ENCODE peak calls at places on chromosomes 12 and 14, in ten cellular contexts. N is adrenal gland, T is transverse colon, B is NB4, Q is right lobe of liver, I is IMR-90, H is HCT116, P is uterus, D is stomach, F is upper lobe of left lung. A is an unnamed sample.

GRCh38 chr14:65230287-65230728 is 128.0 kb upstream of the MAX start:
- DNase-seq in T (no peak), Q (no peak), P (no peak), I (no peak), F (no peak), B (no peak), N (peak), D (peak), H (no peak), A (peak)

GRCh38 chr12:14567311-14568195 is at the start of gene PLBD1:
- DNase-seq in I (no peak), T (peak), B (no peak), Q (peak), F (peak), P (peak), N (peak), H (no peak), D (peak), A (peak)

GRCh38 chr12:108664338-108665258 is 30.9 kb upstream of the SELPLG start:
- DNase-seq in N (peak), D (peak), P (peak), H (peak), F (no peak), B (peak), I (peak), Q (peak), T (peak), A (peak)

GRCh38 chr12:124556067-124556466 is 11.3 kb downstream of the NCOR2 start:
- DNase-seq in H (no peak), T (no peak), Q (no peak), D (no peak), F (no peak), I (no peak), N (no peak), B (no peak), P (no peak), A (no peak)

GRCh38 chr12:23202746-23203145 is 577.8 kb downstream of the ETNK1 start:
- DNase-seq in Q (no peak), N (no peak), B (no peak), P (no peak), T (no peak), H (no peak), I (no peak), F (no peak), D (no peak), A (no peak)

GRCh38 chr12:42473130-42473529 is 116.4 kb downstream of the PRICKLE1 start:
- DNase-seq in T (no peak), F (no peak), I (peak), B (no peak), D (no peak), Q (no peak), N (no peak), P (no peak), H (no peak), A (no peak)

GRCh38 chr14:53495846-53496343 is 342.8 kb upstream of the DDHD1 start:
- DNase-seq in N (no peak), I (no peak), F (no peak), D (no peak), P (no peak), B (no peak), Q (no peak), T (no peak), H (no peak), A (no peak)

GRCh38 chr14:69580009-69580577 is 5.4 kb upstream of the CCDC177 start:
- DNase-seq in F (no peak), D (peak), I (peak), N (peak), T (no peak), P (no peak), Q (peak), B (peak), H (peak), A (no peak)

GRCh38 chr14:89617471-89618291 is 200.6 kb upstream of the FOXN3 start:
- DNase-seq in D (peak), Q (peak), I (peak), T (peak), B (no peak), F (no peak), H (no peak), N (peak), P (no peak), A (peak)

GRCh38 chr14:69501362-69501964 is 16.9 kb downstream of the PLEKHD1 start:
- DNase-seq in T (no peak), H (no peak), D (no peak), N (peak), B (no peak), P (no peak), F (no peak), I (peak), Q (no peak), A (peak)

GRCh38 chr12:46385439-46385838 is 12.9 kb upstream of the SLC38A2 start:
- DNase-seq in F (no peak), B (peak), I (no peak), D (no peak), N (no peak), Q (peak), H (no peak), T (no peak), P (no peak), A (no peak)

GRCh38 chr14:56197150-56197549 is 78.9 kb downstream of the PELI2 start:
- DNase-seq in F (no peak), B (no peak), I (no peak), T (no peak), N (no peak), P (no peak), D (no peak), Q (no peak), H (no peak), A (no peak)

GRCh38 chr12:54358945-54359761 is 5.1 kb downstream of the GPR84 start:
- DNase-seq in P (peak), H (peak), T (peak), D (peak), I (peak), F (peak), N (peak), B (peak), Q (peak), A (peak)

GRCh38 chr12:92107621-92108131 is 38.0 kb downstream of the BTG1 start:
- DNase-seq in N (no peak), T (no peak), P (no peak), B (no peak), F (no peak), H (no peak), Q (no peak), D (no peak), I (no peak), A (no peak)

GRCh38 chr12:117582135-117582784 is 220.8 kb upstream of the NOS1 start:
- DNase-seq in H (no peak), T (no peak), B (no peak), F (no peak), D (no peak), P (no peak), I (no peak), N (no peak), Q (no peak), A (no peak)

GRCh38 chr14:81273961-81274360 is 53.2 kb upstream of the GTF2A1 start:
- DNase-seq in T (no peak), D (no peak), H (no peak), N (no peak), Q (no peak), F (no peak), P (no peak), B (no peak), I (no peak), A (no peak)

GRCh38 chr14:58663494-58664111 is 25.8 kb downstream of the DACT1 start:
- DNase-seq in H (no peak), I (peak), D (no peak), B (no peak), Q (no peak), F (no peak), P (no peak), T (peak), N (no peak), A (no peak)

GRCh38 chr12:51868821-51869489 is 18.9 kb upstream of the ANKRD33 start:
- DNase-seq in F (peak), B (peak), I (no peak), P (peak), H (no peak), D (no peak), N (no peak), T (no peak), Q (no peak), A (no peak)

GRCh38 chr12:113424915-113425823 is 3.0 kb downstream of the SDSL start:
- DNase-seq in H (no peak), D (peak), T (peak), B (peak), F (no peak), P (no peak), I (peak), Q (no peak), N (peak), A (peak)

GRCh38 chr12:130875193-130875592 is 3.3 kb downstream of the RAN start:
- DNase-seq in Q (no peak), N (no peak), T (no peak), H (no peak), B (no peak), F (no peak), P (no peak), D (no peak), I (no peak), A (no peak)

GRCh38 chr12:100248886-100249285 is 18.0 kb downstream of the DEPDC4 start:
- DNase-seq in D (no peak), I (peak), Q (no peak), T (no peak), H (no peak), F (no peak), B (no peak), P (no peak), N (no peak), A (no peak)

GRCh38 chr12:109711596-109712461 is 1.8 kb upstream of the FAM222A start:
- DNase-seq in D (peak), N (peak), I (no peak), Q (peak), P (no peak), T (no peak), F (peak), H (no peak), B (no peak), A (peak)

GRCh38 chr14:20855652-20856291 is 35.4 kb upstream of the RNASE3 start:
- DNase-seq in F (no peak), N (peak), D (peak), B (peak), I (peak), Q (peak), H (peak), T (peak), P (peak), A (peak)

GRCh38 chr12:50536831-50537537 is 32.2 kb downstream of the DIP2B start:
- DNase-seq in H (no peak), F (no peak), Q (no peak), D (no peak), P (no peak), T (no peak), N (no peak), B (no peak), I (no peak), A (no peak)

GRCh38 chr14:106343636-106344035 is 817.3 kb downstream of the TMEM121 start:
- DNase-seq in Q (no peak), D (no peak), N (no peak), T (no peak), H (no peak), P (no peak), I (no peak), F (no peak), B (no peak), A (no peak)

GRCh38 chr14:23522643-23523198 is 28.8 kb downstream of the ZFHX2 start:
- DNase-seq in P (no peak), I (no peak), B (no peak), D (no peak), H (no peak), Q (no peak), F (no peak), N (no peak), T (no peak), A (no peak)

GRCh38 chr14:35949933-35950332 is 123.8 kb downstream of the BRMS1L start:
- DNase-seq in F (no peak), B (no peak), P (no peak), H (no peak), Q (no peak), T (no peak), I (no peak), D (peak), N (no peak), A (no peak)

DNA sequence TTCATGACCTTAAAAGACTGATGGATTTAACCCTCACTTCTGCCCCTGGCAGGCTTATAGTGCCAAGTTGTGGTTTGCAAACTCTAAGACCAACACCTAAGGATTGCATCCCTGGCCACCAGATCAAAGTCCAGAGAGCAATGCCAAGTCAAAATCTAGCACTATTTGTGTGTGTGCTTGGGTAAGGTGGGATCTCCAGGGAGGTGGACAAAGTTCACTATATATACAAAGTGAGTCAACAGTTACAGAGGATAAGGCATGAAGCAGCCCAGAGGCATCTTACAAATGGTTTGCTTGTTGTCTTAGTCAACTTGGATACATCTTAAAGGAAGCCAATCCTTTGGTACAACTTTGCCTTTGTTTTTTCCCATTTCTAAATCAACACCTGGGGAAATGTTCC is 137.3 kb downstream of the MSRB3 start:
- DNase-seq in N (no peak), Q (no peak), I (peak), F (no peak), D (no peak), B (no peak), P (no peak), T (no peak), H (no peak), A (no peak)
- TF ChIP-seq CTCF in N (no peak), Q (no peak), I (no peak), F (no peak), D (no peak), B (no peak), P (no peak), T (no peak), H (no peak), A (no peak)

DNA sequence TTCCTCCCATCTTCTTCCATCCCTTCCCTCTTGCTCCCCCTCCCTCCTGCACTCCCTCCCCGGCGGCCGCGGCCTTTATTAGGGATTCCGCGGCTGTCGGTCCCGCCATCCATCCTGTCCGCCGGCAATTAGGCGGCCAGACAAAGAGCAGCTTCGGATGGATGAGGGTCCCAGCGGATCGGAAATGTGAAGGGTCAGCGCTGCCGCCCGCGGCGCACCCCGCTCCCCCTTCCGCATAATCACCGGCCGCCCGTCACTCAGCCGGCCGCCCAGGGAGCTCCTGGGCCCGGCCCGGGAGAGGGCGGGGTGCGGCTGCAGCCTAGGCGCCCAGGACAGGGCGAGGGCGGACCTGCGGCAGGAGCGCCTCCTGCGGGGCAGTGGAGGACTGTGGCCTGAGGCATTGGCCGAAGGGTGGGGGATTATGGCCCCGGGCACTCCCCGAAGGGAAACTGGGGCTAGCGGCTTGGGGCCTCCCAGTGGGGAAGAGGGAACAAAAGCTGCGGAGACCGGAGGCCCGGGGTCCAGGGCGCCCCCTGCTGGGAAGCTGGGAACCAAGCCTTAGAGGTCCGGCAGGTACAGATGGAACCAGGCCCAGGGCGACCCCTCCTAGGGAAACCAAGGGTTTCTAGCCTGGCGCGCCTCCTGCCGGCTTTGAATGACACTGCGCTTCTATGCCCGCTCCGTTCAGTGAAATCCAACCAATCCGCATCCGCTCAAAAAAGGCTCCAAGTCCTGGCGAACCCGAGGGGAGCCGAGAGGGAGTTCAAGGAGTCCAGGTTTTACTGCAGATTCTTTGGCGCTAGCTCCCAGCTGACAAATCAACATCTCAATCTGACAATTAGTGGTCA is 4.4 kb upstream of the DNAJC22 start:
- DNase-seq in D (peak), F (peak), N (peak), T (peak), H (peak), P (peak), Q (peak), B (peak), I (peak), A (peak)
- H3K4me3 ChIP-seq in D (peak), F (peak), N (no peak), T (peak), H (peak), P (peak), Q (peak), B (no peak), I (peak), A (peak)

GRCh38 chr12:12249216-12250050 is 17.4 kb downstream of the LRP6 start:
- DNase-seq in H (no peak), D (no peak), I (no peak), N (no peak), F (no peak), B (peak), T (no peak), P (no peak), Q (no peak), A (no peak)
- TF ChIP-seq POLR2A in H (no peak), D (no peak), I (no peak), N (no peak), F (no peak), B (no peak), T (no peak), P (no peak), Q (no peak), A (no peak)

DNA sequence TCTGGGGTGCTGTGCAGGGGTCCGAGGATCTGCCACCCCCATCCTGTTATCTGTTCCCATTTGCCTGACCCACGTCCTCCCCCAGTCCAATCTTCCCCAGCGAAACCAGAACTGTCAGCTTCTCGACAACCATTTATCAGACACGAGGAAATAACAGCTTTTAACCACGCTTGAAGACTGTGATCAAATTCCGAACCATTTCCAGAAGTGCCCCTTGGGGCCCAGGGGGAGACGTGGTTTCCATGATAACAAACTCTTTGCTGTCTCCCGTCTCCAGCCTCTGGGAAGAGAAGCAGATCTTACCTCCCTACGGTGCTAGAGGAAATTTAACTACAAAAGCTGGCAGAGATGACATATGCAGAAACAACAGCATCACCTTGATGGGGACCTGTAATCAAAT is 35.1 kb upstream of the SRRM4 start:
- DNase-seq in D (no peak), I (no peak), T (no peak), P (no peak), H (no peak), B (no peak), Q (no peak), N (no peak), F (no peak), A (no peak)
- TF ChIP-seq CTCF in D (no peak), I (no peak), T (no peak), P (no peak), H (no peak), B (no peak), Q (no peak), N (no peak), F (no peak), A (no peak)

DNA sequence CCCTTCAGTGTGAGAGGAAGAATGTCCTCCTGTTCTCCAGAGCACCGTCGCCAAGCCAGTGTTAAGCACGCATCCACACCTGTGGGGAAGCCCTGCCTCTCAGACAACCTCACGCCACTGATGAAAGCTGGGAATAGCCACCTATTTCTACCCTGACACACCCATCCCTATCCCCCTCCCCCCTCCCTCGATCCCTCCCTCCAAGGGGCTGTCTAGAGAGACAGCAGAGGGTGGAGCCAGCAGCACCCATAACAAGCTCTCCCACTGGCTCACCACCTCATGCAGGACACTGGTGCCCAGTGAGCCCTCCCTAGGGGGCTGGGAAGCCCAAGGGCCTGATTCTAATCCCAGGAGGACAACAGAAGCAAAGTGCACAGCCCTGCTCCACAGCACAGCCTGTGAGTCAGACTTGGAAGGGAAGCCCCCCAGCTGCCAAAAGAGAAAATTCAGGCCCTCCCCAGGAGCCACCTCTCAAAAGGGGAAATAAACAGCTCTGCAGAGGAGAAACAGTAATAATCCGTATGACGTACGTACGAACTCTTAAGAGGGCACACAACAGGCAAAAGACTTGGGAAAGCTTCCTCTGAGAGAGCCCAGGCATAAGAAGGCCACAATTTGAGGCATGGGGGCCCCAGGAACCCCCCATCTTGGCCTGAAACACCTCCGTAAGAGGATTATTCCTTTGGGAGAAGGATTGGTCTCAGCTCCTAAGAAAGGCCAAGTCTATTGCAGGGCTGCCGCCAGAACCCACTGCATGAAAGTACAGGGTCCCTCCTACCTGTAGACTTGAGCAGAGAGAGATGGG is 7.7 kb downstream of the PITPNM2 start:
- DNase-seq in B (peak), H (peak), Q (peak), P (peak), F (no peak), D (no peak), N (no peak), T (peak), I (no peak), A (no peak)
- H3K4me3 ChIP-seq in B (no peak), H (no peak), Q (no peak), P (no peak), F (no peak), D (no peak), N (no peak), T (no peak), I (no peak), A (no peak)